ENCODE peak calls at places on chromosome 5, in nine cellular contexts. One of them, this sample, is unnamed.

GRCh38 chr5:37847978-37848425 is 8.2 kb upstream of the GDNF start:
- DNase-seq in pancreas: no peak
- DNase-seq in NCI-H460: peak
- DNase-seq in NCI-H1092: no peak
- DNase-seq in activated T-cell treated with anti-CD3 and anti-CD28 coated beads, Interleukin-2, amount 50 U/mL, for 72 hours: no peak
- DNase-seq in activated gamma-delta T cell treated with Interleukin-2 at 50 U/mL for 16 hours: no peak
- DNase-seq in H54: no peak
- DNase-seq in activated naive CD4-positive, alpha-beta T cell treated with Interleukin-2 at 50 U/mL for 16 hours: no peak
- DNase-seq in HFF-Myc: peak
- DNase-seq in this sample: no peak

GRCh38 chr5:177065480-177065879 is 21.2 kb upstream of the FGFR4 start:
- DNase-seq in H54: no peak
- DNase-seq in NCI-H460: no peak
- DNase-seq in NCI-H1092: no peak
- DNase-seq in activated naive CD4-positive, alpha-beta T cell treated with Interleukin-2 at 50 U/mL for 16 hours: no peak
- DNase-seq in HFF-Myc: no peak
- DNase-seq in activated gamma-delta T cell treated with Interleukin-2 at 50 U/mL for 16 hours: no peak
- DNase-seq in activated T-cell treated with anti-CD3 and anti-CD28 coated beads, Interleukin-2, amount 50 U/mL, for 72 hours: no peak
- DNase-seq in pancreas: no peak
- DNase-seq in this sample: no peak

GRCh38 chr5:79464695-79465332 is 49.1 kb downstream of the HOMER1 start:
- DNase-seq in activated T-cell treated with anti-CD3 and anti-CD28 coated beads, Interleukin-2, amount 50 U/mL, for 72 hours: no peak
- DNase-seq in NCI-H460: peak
- DNase-seq in activated naive CD4-positive, alpha-beta T cell treated with Interleukin-2 at 50 U/mL for 16 hours: no peak
- DNase-seq in pancreas: no peak
- DNase-seq in activated gamma-delta T cell treated with Interleukin-2 at 50 U/mL for 16 hours: no peak
- DNase-seq in NCI-H1092: no peak
- DNase-seq in HFF-Myc: no peak
- DNase-seq in H54: peak
- DNase-seq in this sample: no peak

GRCh38 chr5:103582364-103582763 is 19.8 kb upstream of the NUDT12 start:
- DNase-seq in activated naive CD4-positive, alpha-beta T cell treated with Interleukin-2 at 50 U/mL for 16 hours: no peak
- DNase-seq in HFF-Myc: peak
- DNase-seq in NCI-H1092: peak
- DNase-seq in activated gamma-delta T cell treated with Interleukin-2 at 50 U/mL for 16 hours: no peak
- DNase-seq in activated T-cell treated with anti-CD3 and anti-CD28 coated beads, Interleukin-2, amount 50 U/mL, for 72 hours: no peak
- DNase-seq in pancreas: no peak
- DNase-seq in H54: no peak
- DNase-seq in NCI-H460: peak
- DNase-seq in this sample: no peak

GRCh38 chr5:143796110-143796509 is 15.9 kb upstream of the HMHB1 start:
- DNase-seq in activated gamma-delta T cell treated with Interleukin-2 at 50 U/mL for 16 hours: no peak
- DNase-seq in activated naive CD4-positive, alpha-beta T cell treated with Interleukin-2 at 50 U/mL for 16 hours: no peak
- DNase-seq in pancreas: no peak
- DNase-seq in NCI-H460: no peak
- DNase-seq in NCI-H1092: no peak
- DNase-seq in activated T-cell treated with anti-CD3 and anti-CD28 coated beads, Interleukin-2, amount 50 U/mL, for 72 hours: no peak
- DNase-seq in HFF-Myc: no peak
- DNase-seq in H54: no peak
- DNase-seq in this sample: no peak

GRCh38 chr5:118863345-118863744 is 125.0 kb downstream of the DTWD2 start:
- DNase-seq in HFF-Myc: no peak
- DNase-seq in activated naive CD4-positive, alpha-beta T cell treated with Interleukin-2 at 50 U/mL for 16 hours: no peak
- DNase-seq in activated T-cell treated with anti-CD3 and anti-CD28 coated beads, Interleukin-2, amount 50 U/mL, for 72 hours: no peak
- DNase-seq in NCI-H460: no peak
- DNase-seq in NCI-H1092: no peak
- DNase-seq in pancreas: no peak
- DNase-seq in activated gamma-delta T cell treated with Interleukin-2 at 50 U/mL for 16 hours: no peak
- DNase-seq in H54: no peak
- DNase-seq in this sample: no peak

GRCh38 chr5:131757830-131758519 is 38.8 kb downstream of the FNIP1 start:
- DNase-seq in H54: no peak
- DNase-seq in pancreas: no peak
- DNase-seq in HFF-Myc: no peak
- DNase-seq in activated gamma-delta T cell treated with Interleukin-2 at 50 U/mL for 16 hours: no peak
- DNase-seq in activated T-cell treated with anti-CD3 and anti-CD28 coated beads, Interleukin-2, amount 50 U/mL, for 72 hours: no peak
- DNase-seq in NCI-H1092: no peak
- DNase-seq in NCI-H460: no peak
- DNase-seq in activated naive CD4-positive, alpha-beta T cell treated with Interleukin-2 at 50 U/mL for 16 hours: no peak
- DNase-seq in this sample: no peak

GRCh38 chr5:177403194-177403825 is 2.8 kb upstream of the PFN3 start:
- DNase-seq in NCI-H460: no peak
- DNase-seq in HFF-Myc: no peak
- DNase-seq in pancreas: peak
- DNase-seq in activated gamma-delta T cell treated with Interleukin-2 at 50 U/mL for 16 hours: peak
- DNase-seq in H54: no peak
- DNase-seq in activated naive CD4-positive, alpha-beta T cell treated with Interleukin-2 at 50 U/mL for 16 hours: peak
- DNase-seq in activated T-cell treated with anti-CD3 and anti-CD28 coated beads, Interleukin-2, amount 50 U/mL, for 72 hours: peak
- DNase-seq in NCI-H1092: no peak
- DNase-seq in this sample: no peak

GRCh38 chr5:158234323-158235158 is 375.6 kb upstream of the CLINT1 start:
- DNase-seq in pancreas: no peak
- DNase-seq in HFF-Myc: no peak
- DNase-seq in activated T-cell treated with anti-CD3 and anti-CD28 coated beads, Interleukin-2, amount 50 U/mL, for 72 hours: no peak
- DNase-seq in NCI-H1092: no peak
- DNase-seq in NCI-H460: no peak
- DNase-seq in H54: no peak
- DNase-seq in activated gamma-delta T cell treated with Interleukin-2 at 50 U/mL for 16 hours: no peak
- DNase-seq in activated naive CD4-positive, alpha-beta T cell treated with Interleukin-2 at 50 U/mL for 16 hours: no peak
- DNase-seq in this sample: no peak

This sample was measured in substantia nigra.